ENCODE peak calls at places on chromosome 6, in four cellular contexts. O is HepG2, G is K562, Z is GM12878. I is an unnamed sample.

GRCh38 chr6:63537126-63537958 is 34.9 kb upstream of the LOC128125822 start:
- DNase-seq in Z (peak), O (no peak), G (no peak), I (no peak)

GRCh38 chr6:161901740-161902426 is 628.0 kb upstream of the AGPAT4 start:
- DNase-seq in Z (no peak), G (no peak), O (no peak), I (no peak)

GRCh38 chr6:82608365-82608764 is 244.7 kb downstream of the TPBG start:
- DNase-seq in O (no peak), G (no peak), Z (no peak), I (no peak)

GRCh38 chr6:150766201-150766997 is 99.1 kb upstream of the MTHFD1L start:
- DNase-seq in G (no peak), Z (no peak), O (no peak), I (no peak)

GRCh38 chr6:20306491-20306890 is 94.2 kb upstream of the MBOAT1 start:
- DNase-seq in G (no peak), O (no peak), Z (no peak), I (no peak)

GRCh38 chr6:29552512-29553051 is 7.0 kb downstream of the UBD start:
- DNase-seq in O (no peak), Z (peak), G (peak), I (peak)

GRCh38 chr6:93902517-93902916 is 483.2 kb upstream of the EPHA7 start:
- DNase-seq in O (no peak), G (no peak), Z (no peak), I (no peak)

GRCh38 chr6:158017621-158018369 is 36.1 kb downstream of the SYNJ2 start:
- DNase-seq in G (no peak), O (no peak), Z (no peak), I (no peak)

GRCh38 chr6:127446356-127446755 is 12.8 kb downstream of the KIAA0408 start:
- DNase-seq in G (no peak), O (no peak), Z (no peak), I (no peak)

GRCh38 chr6:143513410-143513809 is 1.9 kb upstream of the FUCA2 start:
- DNase-seq in Z (no peak), G (peak), O (peak), I (peak)

GRCh38 chr6:82022614-82023102 is 224.9 kb downstream of the IBTK start:
- DNase-seq in Z (no peak), O (peak), G (no peak), I (no peak)

GRCh38 chr6:149451361-149452061 is 33.3 kb downstream of the ZC3H12D start:
- DNase-seq in O (no peak), G (no peak), Z (no peak), I (no peak)

DNA sequence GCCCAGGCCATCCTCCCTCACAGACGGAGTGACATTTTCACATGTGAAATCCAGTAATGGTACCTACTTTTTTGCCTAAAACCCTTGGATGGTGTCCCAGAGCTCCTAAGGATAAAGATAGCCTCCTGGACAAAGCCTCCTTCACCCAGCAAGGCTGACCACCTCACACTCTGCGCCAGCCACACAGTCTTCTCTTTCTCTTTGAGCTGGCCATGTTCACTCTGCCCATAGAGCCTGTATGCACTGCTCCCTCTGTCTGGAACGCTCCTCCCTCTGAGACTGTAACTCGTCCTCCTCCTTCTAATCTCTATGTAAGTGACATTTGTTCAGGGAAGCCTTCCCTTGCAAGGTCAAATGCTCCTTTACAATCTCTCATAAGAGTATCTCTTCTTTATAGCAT is 14.6 kb downstream of the TMEM151B start:
- DNase-seq in O (no peak), G (no peak), Z (no peak), I (no peak)
- TF ChIP-seq FOXK2 in O (no peak), G (no peak), Z (no peak), I (no peak)

DNA sequence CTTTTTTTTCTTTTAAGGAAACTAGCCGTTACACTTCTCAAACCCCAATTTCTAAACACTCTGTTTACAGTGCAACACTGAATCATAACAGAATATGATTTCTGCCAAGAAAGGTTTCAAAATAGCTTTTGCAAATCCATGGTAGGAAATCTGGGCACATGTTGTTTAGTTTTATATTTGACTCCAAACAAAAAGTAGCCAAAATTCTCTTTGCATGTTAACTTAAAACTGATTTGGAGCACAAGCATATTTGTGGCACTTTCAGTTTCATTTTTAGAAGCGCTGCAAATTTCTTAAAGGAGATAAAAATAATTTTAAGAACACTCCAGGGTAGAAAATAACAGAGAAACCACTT is 140.5 kb upstream of the CARMIL1 start:
- DNase-seq in Z (no peak), G (no peak), O (no peak), I (no peak)
- TF ChIP-seq SP1 in Z (no peak), G (no peak), O (no peak), I (no peak)

DNA sequence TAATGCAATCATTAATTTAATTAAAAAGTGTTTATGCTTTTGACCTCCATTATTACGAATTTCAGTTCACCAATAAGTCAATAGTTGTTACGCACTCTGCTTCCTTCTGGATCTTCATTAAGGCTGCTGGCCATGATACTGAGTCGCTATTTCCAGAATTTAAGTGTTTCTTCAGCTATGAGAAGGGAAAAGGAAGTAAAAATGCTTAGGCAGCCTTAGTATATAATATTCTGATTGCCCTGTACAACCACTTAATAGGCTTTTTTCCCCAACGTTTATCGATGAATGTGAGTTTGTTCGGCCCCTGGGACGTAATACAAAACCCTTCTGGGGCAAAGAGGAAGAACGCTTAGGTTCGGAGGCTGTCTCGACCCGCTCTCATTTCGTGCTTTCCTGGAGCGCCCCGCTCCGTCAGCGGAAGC is 644 bp downstream of the OARD1 start:
- DNase-seq in O (no peak), G (no peak), Z (peak), I (no peak)
- TF ChIP-seq BHLHE40 in O (no peak), G (no peak), Z (no peak), I (no peak)

GRCh38 chr6:5357486-5357885 is 96.2 kb downstream of the FARS2 start:
- DNase-seq in Z (no peak), G (no peak), O (no peak), I (no peak)

GRCh38 chr6:5351552-5351951 is 90.2 kb downstream of the FARS2 start:
- DNase-seq in G (no peak), Z (no peak), O (no peak), I (no peak)
- TF ChIP-seq FOXK2 in G (no peak), Z (no peak), O (no peak), I (no peak)

GRCh38 chr6:16278750-16279149 is 40.4 kb downstream of the GMPR start:
- DNase-seq in Z (no peak), O (no peak), G (no peak), I (no peak)

GRCh38 chr6:16278048-16278724 is 39.8 kb downstream of the GMPR start:
- DNase-seq in O (no peak), G (no peak), Z (no peak), I (no peak)

GRCh38 chr6:16274519-16275229 is 36.3 kb downstream of the GMPR start:
- DNase-seq in O (no peak), G (no peak), Z (no peak), I (no peak)

GRCh38 chr6:16275230-16275574 is 36.8 kb downstream of the GMPR start:
- DNase-seq in G (no peak), O (no peak), Z (no peak), I (no peak)

GRCh38 chr6:16276991-16277981 is 38.9 kb downstream of the GMPR start:
- DNase-seq in O (peak), Z (no peak), G (peak), I (peak)
- TF ChIP-seq SP1 in O (no peak), Z (no peak), G (peak), I (no peak)

I was measured in HEK293T.